ENCODE peak calls at places on chromosomes 13 and 19, in six cellular contexts. L is fibroblast of pulmonary artery; J is hypothalamus; W is activated CD4-positive, CD25-positive, alpha-beta regulatory T cell treated with anti-CD3 and anti-CD28 coated beads, Interleukin-2, amount 50 U/mL, for 16 hours; V is astrocyte of the spinal cord; E is WTC11. T is an unnamed sample.

GRCh38 chr13:101695870-101696516 is 243.5 kb downstream of the ITGBL1 start:
- DNase-seq in L (no peak), J (no peak), W (no peak), V (no peak), E (no peak), T (no peak)

GRCh38 chr19:54335164-54335563 is 3.8 kb downstream of the LILRA4 start:
- DNase-seq in L (no peak), J (no peak), W (no peak), V (no peak), E (no peak), T (no peak)

GRCh38 chr19:46480409-46480808 is 9.0 kb upstream of the PNMA8A start:
- DNase-seq in L (peak), J (no peak), W (no peak), V (peak), E (no peak), T (no peak)

GRCh38 chr13:24905242-24905641 is 141.3 kb downstream of the RNF17 start:
- DNase-seq in L (peak), J (no peak), W (no peak), V (no peak), E (no peak), T (no peak)

GRCh38 chr13:33918199-33918932 is 100.4 kb downstream of the RFC3 start:
- DNase-seq in L (peak), J (no peak), W (no peak), V (peak), E (no peak), T (no peak)

GRCh38 chr19:30459859-30460258 is 87.7 kb downstream of the ZNF536 start:
- DNase-seq in L (no peak), J (no peak), W (no peak), V (no peak), E (no peak), T (no peak)

GRCh38 chr13:48831248-48831647 is 144.5 kb upstream of the FNDC3A start:
- DNase-seq in L (no peak), J (no peak), W (no peak), V (no peak), E (no peak), T (no peak)

GRCh38 chr19:15644066-15644741 is 3.5 kb downstream of the CYP4F3 start:
- DNase-seq in L (no peak), J (no peak), W (no peak), V (no peak), E (no peak), T (no peak)

GRCh38 chr19:30667227-30667626 is 295.0 kb downstream of the ZNF536 start:
- DNase-seq in L (no peak), J (no peak), W (no peak), V (no peak), E (no peak), T (no peak)

GRCh38 chr13:30915691-30916541 is 9.8 kb downstream of the MEDAG start:
- DNase-seq in L (no peak), J (no peak), W (no peak), V (no peak), E (no peak), T (no peak)

GRCh38 chr13:39875583-39875982 is 220.1 kb downstream of the COG6 start:
- DNase-seq in L (peak), J (no peak), W (no peak), V (peak), E (no peak), T (no peak)

GRCh38 chr19:3162418-3163229 is 15.9 kb upstream of the S1PR4 start:
- DNase-seq in L (peak), J (no peak), W (no peak), V (no peak), E (no peak), T (no peak)

GRCh38 chr19:54470991-54471782 is 1.9 kb downstream of the CDC42EP5 start:
- DNase-seq in L (no peak), J (peak), W (no peak), V (no peak), E (peak), T (no peak)

GRCh38 chr19:53824134-53824611 is at the start of gene NLRP12:
- DNase-seq in L (no peak), J (no peak), W (no peak), V (no peak), E (no peak), T (no peak)

GRCh38 chr13:30829145-30829544 is 76.9 kb upstream of the MEDAG start:
- DNase-seq in L (peak), J (no peak), W (no peak), V (peak), E (no peak), T (no peak)

GRCh38 chr13:79806821-79807220 is 325.9 kb downstream of the NDFIP2 start:
- DNase-seq in L (no peak), J (no peak), W (no peak), V (no peak), E (no peak), T (no peak)

GRCh38 chr19:4977299-4978174 is 8.6 kb downstream of the KDM4B start:
- DNase-seq in L (peak), J (no peak), W (no peak), V (peak), E (no peak), T (no peak)

GRCh38 chr13:110388141-110388943 is 81.3 kb downstream of the COL4A2 start:
- DNase-seq in L (peak), J (no peak), W (no peak), V (peak), E (peak), T (no peak)

GRCh38 chr13:46475586-46475991 is 77.4 kb upstream of the LRCH1 start:
- DNase-seq in L (peak), J (no peak), W (no peak), V (peak), E (no peak), T (no peak)

GRCh38 chr13:102235689-102236088 is 166.2 kb downstream of the FGF14 start:
- DNase-seq in L (no peak), J (no peak), W (no peak), V (no peak), E (no peak), T (no peak)

GRCh38 chr13:74825170-74825948 is 656.6 kb downstream of the TBC1D4 start:
- DNase-seq in L (peak), J (no peak), W (no peak), V (peak), E (no peak), T (no peak)

GRCh38 chr19:29843180-29844051 is 31.6 kb downstream of the CCNE1 start:
- DNase-seq in L (peak), J (no peak), W (no peak), V (no peak), E (peak), T (no peak)

GRCh38 chr19:50702870-50703829 is 16.5 kb downstream of the SHANK1 start:
- DNase-seq in L (peak), J (no peak), W (no peak), V (no peak), E (no peak), T (no peak)

GRCh38 chr13:52599037-52599852 is 43.0 kb upstream of the HNRNPA1L2 start:
- DNase-seq in L (peak), J (no peak), W (no peak), V (peak), E (no peak), T (no peak)